ENCODE peak calls at places on chromosomes 1 and 21, in four cellular contexts. One of them, this sample, is unnamed.

GRCh38 chr1:231612393-231613089 is 14.0 kb upstream of the DISC1 start:
- DNase-seq in tibial artery: no peak
- DNase-seq in spleen: peak; percentile 88
- DNase-seq in CD8-positive, alpha-beta T cell: peak; percentile 65
- DNase-seq in this sample: no peak

GRCh38 chr1:224769987-224770693 is 154.0 kb downstream of the CNIH3 start:
- DNase-seq in tibial artery: no peak
- DNase-seq in spleen: no peak
- DNase-seq in CD8-positive, alpha-beta T cell: no peak
- DNase-seq in this sample: no peak

GRCh38 chr1:175152006-175152652 is 40.4 kb downstream of the KIAA0040 start:
- DNase-seq in tibial artery: peak; percentile 41
- DNase-seq in spleen: peak; percentile 80
- DNase-seq in CD8-positive, alpha-beta T cell: peak; percentile 77
- DNase-seq in this sample: peak; percentile 56

GRCh38 chr21:38806153-38806941 is 618 bp downstream of the ETS2 start:
- DNase-seq in tibial artery: no peak
- DNase-seq in spleen: peak; percentile 90
- DNase-seq in CD8-positive, alpha-beta T cell: peak; percentile 24
- DNase-seq in this sample: no peak

GRCh38 chr1:200373811-200374231 is 36.0 kb downstream of the ZNF281 start:
- DNase-seq in tibial artery: no peak
- DNase-seq in spleen: no peak
- DNase-seq in CD8-positive, alpha-beta T cell: no peak
- DNase-seq in this sample: no peak

GRCh38 chr1:59020151-59020997 is 236.5 kb upstream of the JUN start:
- DNase-seq in tibial artery: peak; percentile 71
- DNase-seq in spleen: peak; percentile 84
- DNase-seq in CD8-positive, alpha-beta T cell: peak; percentile 55
- DNase-seq in this sample: peak; percentile 51

GRCh38 chr1:234408757-234409156 is 35.5 kb downstream of the COA6 start:
- DNase-seq in tibial artery: no peak
- DNase-seq in spleen: no peak
- DNase-seq in CD8-positive, alpha-beta T cell: peak; percentile 24
- DNase-seq in this sample: no peak

GRCh38 chr1:94438692-94439276 is 20.6 kb downstream of the ABCD3 start:
- DNase-seq in tibial artery: no peak
- DNase-seq in spleen: no peak
- DNase-seq in CD8-positive, alpha-beta T cell: no peak
- DNase-seq in this sample: no peak

GRCh38 chr1:54810144-54810942 is 9.2 kb upstream of the TTC22 start:
- DNase-seq in tibial artery: peak; percentile 39
- DNase-seq in spleen: peak; percentile 86
- DNase-seq in CD8-positive, alpha-beta T cell: peak; percentile 69
- DNase-seq in this sample: peak; percentile 67

GRCh38 chr1:27686223-27686990 is 14.4 kb upstream of the IFI6 start:
- DNase-seq in tibial artery: no peak
- DNase-seq in spleen: no peak
- DNase-seq in CD8-positive, alpha-beta T cell: no peak
- DNase-seq in this sample: no peak

GRCh38 chr1:17113973-17114372 is 5.3 kb downstream of the PADI2 start:
- DNase-seq in tibial artery: no peak
- DNase-seq in spleen: no peak
- DNase-seq in CD8-positive, alpha-beta T cell: no peak
- DNase-seq in this sample: no peak

GRCh38 chr1:17710889-17711576 is 44.1 kb upstream of the ACTL8 start:
- DNase-seq in tibial artery: no peak
- DNase-seq in spleen: no peak
- DNase-seq in CD8-positive, alpha-beta T cell: no peak
- DNase-seq in this sample: no peak

GRCh38 chr1:116508984-116509980 is 61.5 kb downstream of the CD58 start:
- DNase-seq in tibial artery: no peak
- DNase-seq in spleen: no peak
- DNase-seq in CD8-positive, alpha-beta T cell: peak; percentile 33
- DNase-seq in this sample: peak; percentile 53

GRCh38 chr1:33502726-33503125 is 30.3 kb downstream of the ZSCAN20 start:
- DNase-seq in tibial artery: no peak
- DNase-seq in spleen: no peak
- DNase-seq in CD8-positive, alpha-beta T cell: no peak
- DNase-seq in this sample: no peak

GRCh38 chr1:179082308-179083030 is 599 bp downstream of the TOR3A start:
- DNase-seq in tibial artery: no peak
- DNase-seq in spleen: no peak
- DNase-seq in CD8-positive, alpha-beta T cell: peak; percentile 26
- DNase-seq in this sample: no peak

GRCh38 chr1:205797122-205797521 is 15.9 kb downstream of the SLC41A1 start:
- DNase-seq in tibial artery: no peak
- DNase-seq in spleen: no peak
- DNase-seq in CD8-positive, alpha-beta T cell: no peak
- DNase-seq in this sample: no peak

GRCh38 chr1:111603979-111604378 is 15.6 kb upstream of the RAP1A start:
- DNase-seq in tibial artery: no peak
- DNase-seq in spleen: peak; percentile 89
- DNase-seq in CD8-positive, alpha-beta T cell: peak; percentile 81
- DNase-seq in this sample: no peak

GRCh38 chr1:181647314-181648035 is 164.2 kb downstream of the CACNA1E start:
- DNase-seq in tibial artery: no peak
- DNase-seq in spleen: no peak
- DNase-seq in CD8-positive, alpha-beta T cell: no peak
- DNase-seq in this sample: no peak

GRCh38 chr1:57440096-57440495 is 16.2 kb upstream of the DAB1 start:
- DNase-seq in tibial artery: no peak
- DNase-seq in spleen: no peak
- DNase-seq in CD8-positive, alpha-beta T cell: no peak
- DNase-seq in this sample: no peak

GRCh38 chr1:156930483-156930882 is 10.1 kb downstream of the LRRC71 start:
- DNase-seq in tibial artery: no peak
- DNase-seq in spleen: no peak
- DNase-seq in CD8-positive, alpha-beta T cell: no peak
- DNase-seq in this sample: no peak

GRCh38 chr1:75514270-75514669 is 96.6 kb downstream of the SLC44A5 start:
- DNase-seq in tibial artery: no peak
- DNase-seq in spleen: no peak
- DNase-seq in CD8-positive, alpha-beta T cell: no peak
- DNase-seq in this sample: no peak

GRCh38 chr1:16960560-16961296 is 19.7 kb downstream of the MFAP2 start:
- DNase-seq in tibial artery: peak; percentile 83
- DNase-seq in spleen: peak; percentile 93
- DNase-seq in CD8-positive, alpha-beta T cell: peak; percentile 77
- DNase-seq in this sample: peak; percentile 38

GRCh38 chr1:19062258-19063029 is 106.0 kb upstream of the IFFO2 start:
- DNase-seq in tibial artery: no peak
- DNase-seq in spleen: no peak
- DNase-seq in CD8-positive, alpha-beta T cell: no peak
- DNase-seq in this sample: no peak

GRCh38 chr1:227318852-227319607 is 738 bp upstream of the CDC42BPA start:
- DNase-seq in tibial artery: peak; percentile 50
- DNase-seq in spleen: no peak
- DNase-seq in CD8-positive, alpha-beta T cell: no peak
- DNase-seq in this sample: no peak

GRCh38 chr1:111704776-111705175 is 34.4 kb downstream of the INKA2 start:
- DNase-seq in tibial artery: no peak
- DNase-seq in spleen: no peak
- DNase-seq in CD8-positive, alpha-beta T cell: no peak
- DNase-seq in this sample: no peak

GRCh38 chr1:91555821-91556531 is 55.3 kb downstream of the CDC7 start:
- DNase-seq in tibial artery: no peak
- DNase-seq in spleen: no peak
- DNase-seq in CD8-positive, alpha-beta T cell: peak; percentile 59
- DNase-seq in this sample: no peak

GRCh38 chr1:18973446-18973955 is 17.0 kb upstream of the IFFO2 start:
- DNase-seq in tibial artery: no peak
- DNase-seq in spleen: peak; percentile 16
- DNase-seq in CD8-positive, alpha-beta T cell: no peak
- DNase-seq in this sample: no peak

GRCh38 chr1:43558346-43558841 is 27.7 kb downstream of the PTPRF start:
- DNase-seq in tibial artery: no peak
- DNase-seq in spleen: no peak
- DNase-seq in CD8-positive, alpha-beta T cell: no peak
- DNase-seq in this sample: no peak

GRCh38 chr1:45612941-45613579 is 10.8 kb downstream of the CCDC17 start:
- DNase-seq in tibial artery: no peak
- DNase-seq in spleen: no peak
- DNase-seq in CD8-positive, alpha-beta T cell: no peak
- DNase-seq in this sample: no peak
- H3K36me3 ChIP-seq in tibial artery: peaks cover 37% of the 10 kb centered on the region
- H3K36me3 ChIP-seq in spleen: peaks cover 97% of the 10 kb centered on the region
- H3K36me3 ChIP-seq in CD8-positive, alpha-beta T cell: peaks cover 36% of the 10 kb centered on the region
- H3K36me3 ChIP-seq in this sample: peaks cover 24% of the 10 kb centered on the region

GRCh38 chr1:23290811-23291565 is 53.1 kb downstream of the HNRNPR start:
- DNase-seq in tibial artery: no peak
- DNase-seq in spleen: no peak
- DNase-seq in CD8-positive, alpha-beta T cell: no peak
- DNase-seq in this sample: no peak
- H3K36me3 ChIP-seq in tibial artery: no peaks in the 10 kb centered on the region
- H3K36me3 ChIP-seq in spleen: peaks cover 51% of the 10 kb centered on the region
- H3K36me3 ChIP-seq in CD8-positive, alpha-beta T cell: no peaks in the 10 kb centered on the region
- H3K36me3 ChIP-seq in this sample: peaks cover 30% of the 10 kb centered on the region

GRCh38 chr1:1788136-1788535 is 9.9 kb upstream of the NADK start:
- DNase-seq in tibial artery: no peak
- DNase-seq in spleen: no peak
- DNase-seq in CD8-positive, alpha-beta T cell: no peak
- DNase-seq in this sample: no peak

GRCh38 chr1:1787206-1787605 is 8.9 kb upstream of the NADK start:
- DNase-seq in tibial artery: no peak
- DNase-seq in spleen: no peak
- DNase-seq in CD8-positive, alpha-beta T cell: no peak
- DNase-seq in this sample: no peak

GRCh38 chr1:1784933-1785332 is 6.7 kb upstream of the NADK start:
- DNase-seq in tibial artery: no peak
- DNase-seq in spleen: peak; percentile 78
- DNase-seq in CD8-positive, alpha-beta T cell: no peak
- DNase-seq in this sample: no peak

GRCh38 chr1:1785666-1786065 is 7.4 kb upstream of the NADK start:
- DNase-seq in tibial artery: no peak
- DNase-seq in spleen: no peak
- DNase-seq in CD8-positive, alpha-beta T cell: no peak
- DNase-seq in this sample: no peak

GRCh38 chr1:1788646-1789431 is 10.6 kb upstream of the NADK start:
- DNase-seq in tibial artery: no peak
- DNase-seq in spleen: no peak
- DNase-seq in CD8-positive, alpha-beta T cell: no peak
- DNase-seq in this sample: no peak
- H3K36me3 ChIP-seq in tibial artery: peaks cover 70% of the 10 kb centered on the region
- H3K36me3 ChIP-seq in spleen: peaks cover 100% of the 10 kb centered on the region
- H3K36me3 ChIP-seq in CD8-positive, alpha-beta T cell: peaks cover 64% of the 10 kb centered on the region
- H3K36me3 ChIP-seq in this sample: peaks cover 32% of the 10 kb centered on the region

GRCh38 chr1:246377606-246378005 is 129.5 kb downstream of the SMYD3 start:
- DNase-seq in tibial artery: no peak
- DNase-seq in spleen: no peak
- DNase-seq in CD8-positive, alpha-beta T cell: no peak
- DNase-seq in this sample: no peak

GRCh38 chr1:246367046-246367445 is 140.0 kb downstream of the SMYD3 start:
- DNase-seq in tibial artery: no peak
- DNase-seq in spleen: no peak
- DNase-seq in CD8-positive, alpha-beta T cell: no peak
- DNase-seq in this sample: no peak

GRCh38 chr1:246373828-246374569 is 133.1 kb downstream of the SMYD3 start:
- DNase-seq in tibial artery: no peak
- DNase-seq in spleen: no peak
- DNase-seq in CD8-positive, alpha-beta T cell: no peak
- DNase-seq in this sample: no peak

DNA sequence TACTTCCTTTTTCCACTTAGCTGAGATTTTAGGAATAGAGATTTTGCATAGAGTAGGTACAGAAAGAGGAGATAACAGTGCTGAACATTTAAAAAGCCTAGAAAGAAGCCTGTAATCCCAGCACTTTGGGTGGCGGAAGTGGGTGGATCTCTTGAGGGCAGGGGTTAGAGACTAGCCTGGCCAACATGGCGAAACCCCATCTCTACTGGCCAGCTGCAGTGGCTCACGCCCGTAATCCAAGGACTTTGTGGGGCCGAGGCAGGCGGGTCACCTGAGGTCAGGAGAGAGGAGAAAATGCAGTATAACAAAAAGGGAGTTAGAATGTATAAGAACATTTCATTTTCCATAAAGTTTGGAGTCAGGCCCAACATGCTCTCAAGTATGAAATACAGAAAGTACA is 134.6 kb downstream of the SMYD3 start:
- DNase-seq in tibial artery: no peak
- DNase-seq in spleen: peak; percentile 67
- DNase-seq in CD8-positive, alpha-beta T cell: no peak
- DNase-seq in this sample: no peak
- H3K36me3 ChIP-seq in tibial artery: no peaks in the 10 kb centered on the region
- H3K36me3 ChIP-seq in spleen: no peaks in the 10 kb centered on the region
- H3K36me3 ChIP-seq in CD8-positive, alpha-beta T cell: no peaks in the 10 kb centered on the region
- H3K36me3 ChIP-seq in this sample: no peaks in the 10 kb centered on the region

DNA sequence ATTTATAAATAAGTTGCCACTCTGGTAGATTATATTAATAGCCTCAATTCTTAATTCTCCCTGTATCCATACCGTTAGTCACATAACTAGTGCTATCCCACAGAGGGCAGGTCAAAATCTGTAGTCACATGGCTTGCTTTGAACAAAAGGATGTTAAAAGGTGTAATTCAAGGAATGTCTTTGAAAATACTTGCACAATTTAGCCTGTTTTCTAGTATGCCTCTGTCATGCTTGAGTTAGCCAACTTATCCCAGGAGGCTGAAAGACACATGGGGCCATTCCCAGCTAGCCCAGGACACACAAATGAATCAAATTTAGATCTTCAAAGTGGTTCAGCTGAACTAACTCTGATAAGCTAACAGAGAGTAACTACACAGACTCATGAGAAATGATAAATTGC is 758.5 kb upstream of the NEGR1 start:
- DNase-seq in tibial artery: no peak
- DNase-seq in spleen: no peak
- DNase-seq in CD8-positive, alpha-beta T cell: no peak
- DNase-seq in this sample: no peak
- H3K36me3 ChIP-seq in tibial artery: no peaks in the 10 kb centered on the region
- H3K36me3 ChIP-seq in spleen: no peaks in the 10 kb centered on the region
- H3K36me3 ChIP-seq in CD8-positive, alpha-beta T cell: no peaks in the 10 kb centered on the region
- H3K36me3 ChIP-seq in this sample: no peaks in the 10 kb centered on the region

DNA sequence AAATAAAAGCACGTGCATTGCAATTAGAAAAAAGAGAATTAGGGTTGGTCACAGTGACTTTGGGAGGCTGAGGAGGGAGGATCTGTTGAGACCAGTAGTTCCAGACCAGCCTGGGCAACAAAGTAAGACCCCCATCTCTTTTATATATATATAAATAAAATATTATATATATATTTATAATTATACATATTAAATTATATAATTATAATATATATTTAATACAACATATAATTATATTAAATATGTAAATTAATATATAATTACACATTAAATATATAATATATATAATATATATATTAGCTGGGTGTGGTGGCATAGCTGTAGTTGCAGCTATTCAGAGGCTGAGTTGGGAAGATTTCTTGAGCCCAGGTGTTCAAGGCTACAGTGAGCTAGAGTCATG is 23.2 kb downstream of the TMEM200B start:
- DNase-seq in tibial artery: no peak
- DNase-seq in spleen: no peak
- DNase-seq in CD8-positive, alpha-beta T cell: no peak
- DNase-seq in this sample: no peak
- H3K36me3 ChIP-seq in tibial artery: peaks cover 9% of the 10 kb centered on the region
- H3K36me3 ChIP-seq in spleen: peaks cover 98% of the 10 kb centered on the region
- H3K36me3 ChIP-seq in CD8-positive, alpha-beta T cell: peaks cover 50% of the 10 kb centered on the region
- H3K36me3 ChIP-seq in this sample: no peaks in the 10 kb centered on the region